ENCODE peak calls at places on chromosomes 6 and 20, in five cellular contexts. One of them, this sample, is unnamed.

GRCh38 chr20:18728165-18728866 is 85.3 kb upstream of the SCP2D1 start:
- DNase-seq in DMS79 treated with DMSO at 0.1 percent for 48 hours: no peak
- DNase-seq in fibroblast of pulmonary artery: no peak
- DNase-seq in activated T-cell treated with anti-CD3 and anti-CD28 coated beads for 1 hour: no peak
- DNase-seq in heart left ventricle: no peak
- DNase-seq in this sample: no peak

GRCh38 chr6:89475634-89476033 is 42.7 kb downstream of the ANKRD6 start:
- DNase-seq in heart left ventricle: no peak
- DNase-seq in DMS79 treated with DMSO at 0.1 percent for 48 hours: no peak
- DNase-seq in fibroblast of pulmonary artery: peak; percentile 26
- DNase-seq in activated T-cell treated with anti-CD3 and anti-CD28 coated beads for 1 hour: no peak
- DNase-seq in this sample: no peak

GRCh38 chr20:8144282-8145245 is 12.5 kb downstream of the PLCB1 start:
- DNase-seq in heart left ventricle: no peak
- DNase-seq in fibroblast of pulmonary artery: peak; percentile 84
- DNase-seq in activated T-cell treated with anti-CD3 and anti-CD28 coated beads for 1 hour: no peak
- DNase-seq in DMS79 treated with DMSO at 0.1 percent for 48 hours: no peak
- DNase-seq in this sample: no peak

GRCh38 chr6:169452117-169452868 is 198.6 kb upstream of the THBS2 start:
- DNase-seq in activated T-cell treated with anti-CD3 and anti-CD28 coated beads for 1 hour: no peak
- DNase-seq in heart left ventricle: peak; percentile 79
- DNase-seq in fibroblast of pulmonary artery: peak; percentile 96
- DNase-seq in DMS79 treated with DMSO at 0.1 percent for 48 hours: no peak
- DNase-seq in this sample: peak; percentile 88

GRCh38 chr6:155215906-155216305 is 47.9 kb upstream of the CLDN20 start:
- DNase-seq in activated T-cell treated with anti-CD3 and anti-CD28 coated beads for 1 hour: no peak
- DNase-seq in DMS79 treated with DMSO at 0.1 percent for 48 hours: no peak
- DNase-seq in heart left ventricle: no peak
- DNase-seq in fibroblast of pulmonary artery: no peak
- DNase-seq in this sample: no peak

GRCh38 chr20:31915491-31916280 is 36.2 kb downstream of the PDRG1 start:
- DNase-seq in activated T-cell treated with anti-CD3 and anti-CD28 coated beads for 1 hour: no peak
- DNase-seq in heart left ventricle: no peak
- DNase-seq in DMS79 treated with DMSO at 0.1 percent for 48 hours: no peak
- DNase-seq in fibroblast of pulmonary artery: no peak
- DNase-seq in this sample: no peak

GRCh38 chr6:56026461-56027180 is 151.2 kb upstream of the BMP5 start:
- DNase-seq in heart left ventricle: no peak
- DNase-seq in DMS79 treated with DMSO at 0.1 percent for 48 hours: peak; percentile 17
- DNase-seq in fibroblast of pulmonary artery: no peak
- DNase-seq in activated T-cell treated with anti-CD3 and anti-CD28 coated beads for 1 hour: no peak
- DNase-seq in this sample: no peak

GRCh38 chr6:127176175-127176574 is 57.7 kb downstream of the RSPO3 start:
- DNase-seq in fibroblast of pulmonary artery: peak; percentile 49
- DNase-seq in activated T-cell treated with anti-CD3 and anti-CD28 coated beads for 1 hour: no peak
- DNase-seq in DMS79 treated with DMSO at 0.1 percent for 48 hours: no peak
- DNase-seq in heart left ventricle: no peak
- DNase-seq in this sample: no peak

GRCh38 chr6:99241905-99242534 is 107.5 kb downstream of the FAXC start:
- DNase-seq in heart left ventricle: no peak
- DNase-seq in fibroblast of pulmonary artery: peak; percentile 37
- DNase-seq in DMS79 treated with DMSO at 0.1 percent for 48 hours: peak; percentile 27
- DNase-seq in activated T-cell treated with anti-CD3 and anti-CD28 coated beads for 1 hour: no peak
- DNase-seq in this sample: no peak

GRCh38 chr20:47982574-47983360 is 197.5 kb upstream of the SULF2 start:
- DNase-seq in fibroblast of pulmonary artery: no peak
- DNase-seq in activated T-cell treated with anti-CD3 and anti-CD28 coated beads for 1 hour: no peak
- DNase-seq in DMS79 treated with DMSO at 0.1 percent for 48 hours: no peak
- DNase-seq in heart left ventricle: no peak
- DNase-seq in this sample: no peak

GRCh38 chr6:97133071-97133470 is 149.9 kb downstream of the MMS22L start:
- DNase-seq in activated T-cell treated with anti-CD3 and anti-CD28 coated beads for 1 hour: no peak
- DNase-seq in fibroblast of pulmonary artery: peak; percentile 14
- DNase-seq in heart left ventricle: no peak
- DNase-seq in DMS79 treated with DMSO at 0.1 percent for 48 hours: no peak
- DNase-seq in this sample: no peak

GRCh38 chr6:10146723-10147451 is 268.0 kb downstream of the TFAP2A start:
- DNase-seq in fibroblast of pulmonary artery: peak; percentile 29
- DNase-seq in DMS79 treated with DMSO at 0.1 percent for 48 hours: no peak
- DNase-seq in activated T-cell treated with anti-CD3 and anti-CD28 coated beads for 1 hour: no peak
- DNase-seq in heart left ventricle: no peak
- DNase-seq in this sample: no peak

GRCh38 chr6:134347916-134348805 is 30.2 kb upstream of the SGK1 start:
- DNase-seq in activated T-cell treated with anti-CD3 and anti-CD28 coated beads for 1 hour: no peak
- DNase-seq in fibroblast of pulmonary artery: peak; percentile 91
- DNase-seq in DMS79 treated with DMSO at 0.1 percent for 48 hours: peak; percentile 68
- DNase-seq in heart left ventricle: peak; percentile 45
- DNase-seq in this sample: peak; percentile 59

GRCh38 chr20:1536893-1537730 is 20.4 kb downstream of the SIRPD start:
- DNase-seq in fibroblast of pulmonary artery: no peak
- DNase-seq in activated T-cell treated with anti-CD3 and anti-CD28 coated beads for 1 hour: no peak
- DNase-seq in DMS79 treated with DMSO at 0.1 percent for 48 hours: no peak
- DNase-seq in heart left ventricle: no peak
- DNase-seq in this sample: no peak

GRCh38 chr6:130159876-130160415 is 62.8 kb downstream of the SAMD3 start:
- DNase-seq in DMS79 treated with DMSO at 0.1 percent for 48 hours: no peak
- DNase-seq in fibroblast of pulmonary artery: no peak
- DNase-seq in heart left ventricle: no peak
- DNase-seq in activated T-cell treated with anti-CD3 and anti-CD28 coated beads for 1 hour: no peak
- DNase-seq in this sample: no peak

GRCh38 chr6:147808631-147809030 is 300.1 kb downstream of the SAMD5 start:
- DNase-seq in activated T-cell treated with anti-CD3 and anti-CD28 coated beads for 1 hour: no peak
- DNase-seq in fibroblast of pulmonary artery: no peak
- DNase-seq in heart left ventricle: no peak
- DNase-seq in DMS79 treated with DMSO at 0.1 percent for 48 hours: no peak
- DNase-seq in this sample: no peak

GRCh38 chr20:38104283-38104682 is 60.8 kb downstream of the TGM2 start:
- DNase-seq in DMS79 treated with DMSO at 0.1 percent for 48 hours: no peak
- DNase-seq in fibroblast of pulmonary artery: no peak
- DNase-seq in activated T-cell treated with anti-CD3 and anti-CD28 coated beads for 1 hour: no peak
- DNase-seq in heart left ventricle: no peak
- DNase-seq in this sample: no peak

GRCh38 chr6:99350573-99350972 is 1.1 kb upstream of the FAXC start:
- DNase-seq in DMS79 treated with DMSO at 0.1 percent for 48 hours: peak; percentile 60
- DNase-seq in activated T-cell treated with anti-CD3 and anti-CD28 coated beads for 1 hour: no peak
- DNase-seq in fibroblast of pulmonary artery: no peak
- DNase-seq in heart left ventricle: no peak
- DNase-seq in this sample: no peak

GRCh38 chr6:154613137-154613676 is 102.7 kb upstream of the CNKSR3 start:
- DNase-seq in DMS79 treated with DMSO at 0.1 percent for 48 hours: peak; percentile 15
- DNase-seq in activated T-cell treated with anti-CD3 and anti-CD28 coated beads for 1 hour: no peak
- DNase-seq in heart left ventricle: no peak
- DNase-seq in fibroblast of pulmonary artery: peak; percentile 67
- DNase-seq in this sample: no peak

GRCh38 chr6:52435345-52435744 is 15.2 kb downstream of the EFHC1 start:
- DNase-seq in activated T-cell treated with anti-CD3 and anti-CD28 coated beads for 1 hour: no peak
- DNase-seq in fibroblast of pulmonary artery: no peak
- DNase-seq in heart left ventricle: no peak
- DNase-seq in DMS79 treated with DMSO at 0.1 percent for 48 hours: no peak
- DNase-seq in this sample: no peak

GRCh38 chr20:4835244-4836177 is 113.8 kb downstream of the PRND start:
- DNase-seq in fibroblast of pulmonary artery: peak; percentile 86
- DNase-seq in heart left ventricle: peak; percentile 69
- DNase-seq in DMS79 treated with DMSO at 0.1 percent for 48 hours: no peak
- DNase-seq in activated T-cell treated with anti-CD3 and anti-CD28 coated beads for 1 hour: no peak
- DNase-seq in this sample: no peak

GRCh38 chr6:38510205-38510604 is 129.5 kb downstream of the BTBD9 start:
- DNase-seq in fibroblast of pulmonary artery: peak; percentile 10
- DNase-seq in activated T-cell treated with anti-CD3 and anti-CD28 coated beads for 1 hour: no peak
- DNase-seq in heart left ventricle: no peak
- DNase-seq in DMS79 treated with DMSO at 0.1 percent for 48 hours: no peak
- DNase-seq in this sample: no peak

GRCh38 chr20:45343445-45343866 is 4.8 kb downstream of the SDC4 start:
- DNase-seq in heart left ventricle: no peak
- DNase-seq in DMS79 treated with DMSO at 0.1 percent for 48 hours: no peak
- DNase-seq in fibroblast of pulmonary artery: no peak
- DNase-seq in activated T-cell treated with anti-CD3 and anti-CD28 coated beads for 1 hour: no peak
- DNase-seq in this sample: no peak

GRCh38 chr6:17705428-17705777 is 1.3 kb downstream of the NUP153 start:
- DNase-seq in DMS79 treated with DMSO at 0.1 percent for 48 hours: peak; percentile 34
- DNase-seq in activated T-cell treated with anti-CD3 and anti-CD28 coated beads for 1 hour: no peak
- DNase-seq in heart left ventricle: peak; percentile 29
- DNase-seq in fibroblast of pulmonary artery: peak; percentile 84
- DNase-seq in this sample: peak; percentile 59

GRCh38 chr6:42781546-42781810 is 374 bp upstream of the BICRAL start:
- DNase-seq in DMS79 treated with DMSO at 0.1 percent for 48 hours: no peak
- DNase-seq in fibroblast of pulmonary artery: peak; percentile 34
- DNase-seq in heart left ventricle: no peak
- DNase-seq in activated T-cell treated with anti-CD3 and anti-CD28 coated beads for 1 hour: no peak
- DNase-seq in this sample: no peak

GRCh38 chr6:42821341-42821668 is 39.5 kb downstream of the BICRAL start:
- DNase-seq in heart left ventricle: no peak
- DNase-seq in DMS79 treated with DMSO at 0.1 percent for 48 hours: no peak
- DNase-seq in activated T-cell treated with anti-CD3 and anti-CD28 coated beads for 1 hour: no peak
- DNase-seq in fibroblast of pulmonary artery: no peak
- DNase-seq in this sample: no peak

GRCh38 chr6:117545161-117545595 is 57.1 kb downstream of the GOPC start:
- DNase-seq in heart left ventricle: no peak
- DNase-seq in activated T-cell treated with anti-CD3 and anti-CD28 coated beads for 1 hour: no peak
- DNase-seq in DMS79 treated with DMSO at 0.1 percent for 48 hours: no peak
- DNase-seq in fibroblast of pulmonary artery: no peak
- DNase-seq in this sample: no peak

GRCh38 chr20:57898332-57898731 is 188.5 kb upstream of the PMEPA1 start:
- DNase-seq in fibroblast of pulmonary artery: no peak
- DNase-seq in heart left ventricle: no peak
- DNase-seq in DMS79 treated with DMSO at 0.1 percent for 48 hours: no peak
- DNase-seq in activated T-cell treated with anti-CD3 and anti-CD28 coated beads for 1 hour: no peak
- DNase-seq in this sample: peak; percentile 30

This sample was measured in aorta.